ENCODE peak calls at places on chromosomes 13 and 19, in eight cellular contexts. One of them, this sample, is unnamed.

GRCh38 chr13:64078480-64078936 is 2662.9 kb upstream of the PCDH20 start:
- DNase-seq in breast epithelium: no peak
- DNase-seq in endothelial cell: no peak
- DNase-seq in heart right ventricle: no peak
- DNase-seq in mucosa of descending colon: no peak
- DNase-seq in fibroblast of lung: no peak
- DNase-seq in AG04450: no peak
- DNase-seq in activated B cell treated with CpG ODN at 0.5 μM for 24 hours: no peak
- DNase-seq in this sample: no peak

GRCh38 chr19:47661571-47661970 is 51.7 kb upstream of the EHD2 start:
- DNase-seq in breast epithelium: no peak
- DNase-seq in endothelial cell: no peak
- DNase-seq in heart right ventricle: no peak
- DNase-seq in mucosa of descending colon: no peak
- DNase-seq in fibroblast of lung: no peak
- DNase-seq in AG04450: no peak
- DNase-seq in activated B cell treated with CpG ODN at 0.5 μM for 24 hours: no peak
- DNase-seq in this sample: no peak

GRCh38 chr13:80630685-80631121 is 289.8 kb upstream of the SPRY2 start:
- DNase-seq in breast epithelium: no peak
- DNase-seq in endothelial cell: no peak
- DNase-seq in heart right ventricle: no peak
- DNase-seq in mucosa of descending colon: no peak
- DNase-seq in fibroblast of lung: peak; percentile 13
- DNase-seq in AG04450: no peak
- DNase-seq in activated B cell treated with CpG ODN at 0.5 μM for 24 hours: no peak
- DNase-seq in this sample: no peak

GRCh38 chr19:10981496-10981895 is 20.7 kb downstream of the SMARCA4 start:
- DNase-seq in breast epithelium: no peak
- DNase-seq in endothelial cell: no peak
- DNase-seq in heart right ventricle: no peak
- DNase-seq in mucosa of descending colon: no peak
- DNase-seq in fibroblast of lung: peak; percentile 17
- DNase-seq in AG04450: peak; percentile 41
- DNase-seq in activated B cell treated with CpG ODN at 0.5 μM for 24 hours: no peak
- DNase-seq in this sample: no peak

GRCh38 chr13:38905861-38906260 is 84.8 kb downstream of the STOML3 start:
- DNase-seq in breast epithelium: no peak
- DNase-seq in endothelial cell: no peak
- DNase-seq in heart right ventricle: no peak
- DNase-seq in mucosa of descending colon: no peak
- DNase-seq in fibroblast of lung: no peak
- DNase-seq in AG04450: no peak
- DNase-seq in activated B cell treated with CpG ODN at 0.5 μM for 24 hours: no peak
- DNase-seq in this sample: no peak

GRCh38 chr13:39888865-39889810 is 233.7 kb downstream of the COG6 start:
- DNase-seq in breast epithelium: no peak
- DNase-seq in endothelial cell: no peak
- DNase-seq in heart right ventricle: no peak
- DNase-seq in mucosa of descending colon: no peak
- DNase-seq in fibroblast of lung: peak; percentile 39
- DNase-seq in AG04450: no peak
- DNase-seq in activated B cell treated with CpG ODN at 0.5 μM for 24 hours: no peak
- DNase-seq in this sample: no peak

GRCh38 chr19:46975918-46976782 is 43.5 kb upstream of the NPAS1 start:
- DNase-seq in breast epithelium: peak; percentile 84
- DNase-seq in endothelial cell: no peak
- DNase-seq in heart right ventricle: peak; percentile 94
- DNase-seq in mucosa of descending colon: peak; percentile 74
- DNase-seq in fibroblast of lung: peak; percentile 100
- DNase-seq in AG04450: peak; percentile 73
- DNase-seq in activated B cell treated with CpG ODN at 0.5 μM for 24 hours: no peak
- DNase-seq in this sample: no peak

GRCh38 chr19:10518444-10519361 is 1.5 kb upstream of the S1PR5 start:
- DNase-seq in breast epithelium: no peak
- DNase-seq in endothelial cell: no peak
- DNase-seq in heart right ventricle: no peak
- DNase-seq in mucosa of descending colon: no peak
- DNase-seq in fibroblast of lung: no peak
- DNase-seq in AG04450: no peak
- DNase-seq in activated B cell treated with CpG ODN at 0.5 μM for 24 hours: no peak
- DNase-seq in this sample: no peak

GRCh38 chr13:90723381-90723780 is 624.1 kb upstream of the MIR17HG start:
- DNase-seq in breast epithelium: no peak
- DNase-seq in endothelial cell: no peak
- DNase-seq in heart right ventricle: no peak
- DNase-seq in mucosa of descending colon: no peak
- DNase-seq in fibroblast of lung: peak; percentile 63
- DNase-seq in AG04450: no peak
- DNase-seq in activated B cell treated with CpG ODN at 0.5 μM for 24 hours: no peak
- DNase-seq in this sample: no peak

GRCh38 chr13:101523732-101524131 is 71.3 kb downstream of the ITGBL1 start:
- DNase-seq in breast epithelium: no peak
- DNase-seq in endothelial cell: no peak
- DNase-seq in heart right ventricle: no peak
- DNase-seq in mucosa of descending colon: no peak
- DNase-seq in fibroblast of lung: peak; percentile 86
- DNase-seq in AG04450: peak; percentile 7
- DNase-seq in activated B cell treated with CpG ODN at 0.5 μM for 24 hours: no peak
- DNase-seq in this sample: no peak

GRCh38 chr19:41376241-41376997 is at the start of gene TMEM91:
- DNase-seq in breast epithelium: no peak
- DNase-seq in endothelial cell: peak; percentile 55
- DNase-seq in heart right ventricle: peak; percentile 48
- DNase-seq in mucosa of descending colon: peak; percentile 51
- DNase-seq in fibroblast of lung: no peak
- DNase-seq in AG04450: no peak
- DNase-seq in activated B cell treated with CpG ODN at 0.5 μM for 24 hours: no peak
- DNase-seq in this sample: no peak

GRCh38 chr13:44465318-44465717 is 91.7 kb downstream of the SERP2 start:
- DNase-seq in breast epithelium: no peak
- DNase-seq in endothelial cell: no peak
- DNase-seq in heart right ventricle: no peak
- DNase-seq in mucosa of descending colon: no peak
- DNase-seq in fibroblast of lung: peak; percentile 39
- DNase-seq in AG04450: no peak
- DNase-seq in activated B cell treated with CpG ODN at 0.5 μM for 24 hours: no peak
- DNase-seq in this sample: no peak

GRCh38 chr13:45195421-45195820 is 5.4 kb downstream of the KCTD4 start:
- DNase-seq in breast epithelium: no peak
- DNase-seq in endothelial cell: no peak
- DNase-seq in heart right ventricle: no peak
- DNase-seq in mucosa of descending colon: no peak
- DNase-seq in fibroblast of lung: no peak
- DNase-seq in AG04450: no peak
- DNase-seq in activated B cell treated with CpG ODN at 0.5 μM for 24 hours: no peak
- DNase-seq in this sample: no peak

GRCh38 chr13:23621316-23621645 is 51.1 kb downstream of the TNFRSF19 start:
- DNase-seq in breast epithelium: no peak
- DNase-seq in endothelial cell: no peak
- DNase-seq in heart right ventricle: no peak
- DNase-seq in mucosa of descending colon: no peak
- DNase-seq in fibroblast of lung: peak; percentile 95
- DNase-seq in AG04450: peak; percentile 55
- DNase-seq in activated B cell treated with CpG ODN at 0.5 μM for 24 hours: no peak
- DNase-seq in this sample: no peak

GRCh38 chr13:26685606-26686005 is 75.0 kb downstream of the GPR12 start:
- DNase-seq in breast epithelium: no peak
- DNase-seq in endothelial cell: no peak
- DNase-seq in heart right ventricle: no peak
- DNase-seq in mucosa of descending colon: no peak
- DNase-seq in fibroblast of lung: no peak
- DNase-seq in AG04450: no peak
- DNase-seq in activated B cell treated with CpG ODN at 0.5 μM for 24 hours: no peak
- DNase-seq in this sample: no peak

GRCh38 chr19:52901842-52902241 is 4.4 kb upstream of the ZNF320 start:
- DNase-seq in breast epithelium: no peak
- DNase-seq in endothelial cell: no peak
- DNase-seq in heart right ventricle: no peak
- DNase-seq in mucosa of descending colon: no peak
- DNase-seq in fibroblast of lung: no peak
- DNase-seq in AG04450: no peak
- DNase-seq in activated B cell treated with CpG ODN at 0.5 μM for 24 hours: no peak
- DNase-seq in this sample: no peak

GRCh38 chr19:52896431-52897148 is 845 bp downstream of the ZNF320 start:
- DNase-seq in breast epithelium: no peak
- DNase-seq in endothelial cell: peak; percentile 28
- DNase-seq in heart right ventricle: peak; percentile 23
- DNase-seq in mucosa of descending colon: peak; percentile 77
- DNase-seq in fibroblast of lung: peak; percentile 26
- DNase-seq in AG04450: no peak
- DNase-seq in activated B cell treated with CpG ODN at 0.5 μM for 24 hours: no peak
- DNase-seq in this sample: peak; percentile 43

GRCh38 chr19:52898101-52898500 is 666 bp upstream of the ZNF320 start:
- DNase-seq in breast epithelium: no peak
- DNase-seq in endothelial cell: peak; percentile 40
- DNase-seq in heart right ventricle: peak; percentile 14
- DNase-seq in mucosa of descending colon: no peak
- DNase-seq in fibroblast of lung: no peak
- DNase-seq in AG04450: no peak
- DNase-seq in activated B cell treated with CpG ODN at 0.5 μM for 24 hours: no peak
- DNase-seq in this sample: no peak

DNA sequence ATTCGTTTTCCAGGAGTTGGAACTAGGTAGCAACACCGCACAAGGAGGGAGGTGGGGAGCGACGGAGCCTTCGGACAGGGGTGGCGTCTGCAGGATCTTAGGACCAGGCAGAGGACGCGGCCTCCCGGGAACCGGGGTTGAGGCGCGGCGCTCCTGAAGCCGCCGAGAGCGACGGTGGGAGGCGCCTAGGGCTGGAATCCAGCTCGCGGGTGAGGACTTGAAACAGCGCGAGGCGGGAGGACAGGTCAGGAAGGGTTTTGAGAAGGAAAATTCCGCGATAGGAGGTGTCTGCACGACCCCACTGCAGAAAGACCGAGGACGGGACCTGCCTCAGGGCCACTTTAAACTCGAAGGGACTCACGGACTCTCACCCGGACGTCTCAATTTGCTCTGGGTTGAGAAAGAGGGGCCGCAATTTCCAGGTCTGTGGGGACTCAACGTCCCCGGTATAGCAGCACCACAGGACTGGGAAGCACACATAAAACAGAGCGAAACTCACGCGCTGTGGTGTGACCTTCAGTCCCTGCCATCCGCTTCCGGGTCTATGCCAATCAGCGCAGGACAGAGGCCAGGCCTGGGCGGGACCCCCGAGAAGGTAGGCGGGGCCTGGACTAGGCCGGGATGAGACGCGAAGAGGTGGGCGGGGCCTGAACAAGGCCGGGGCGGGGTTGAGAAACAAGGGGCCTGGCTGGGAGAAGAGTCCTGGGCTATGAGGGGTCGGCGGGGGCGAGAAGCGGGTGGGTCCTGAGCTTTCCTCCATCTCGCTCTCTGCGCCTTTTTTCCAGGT is at the start of gene ZNF320:
- DNase-seq in breast epithelium: peak; percentile 97
- DNase-seq in endothelial cell: peak; percentile 97
- DNase-seq in heart right ventricle: peak; percentile 97
- DNase-seq in mucosa of descending colon: peak; percentile 97
- DNase-seq in fibroblast of lung: peak; percentile 89
- DNase-seq in AG04450: peak; percentile 71
- DNase-seq in activated B cell treated with CpG ODN at 0.5 μM for 24 hours: peak; percentile 95
- DNase-seq in this sample: peak; percentile 90
- TF ChIP-seq CTCF in breast epithelium: no peak
- TF ChIP-seq CTCF in endothelial cell: no peak
- TF ChIP-seq CTCF in heart right ventricle: no peak
- TF ChIP-seq CTCF in mucosa of descending colon: no peak
- TF ChIP-seq CTCF in fibroblast of lung: no peak
- TF ChIP-seq CTCF in AG04450: no peak
- TF ChIP-seq CTCF in activated B cell treated with CpG ODN at 0.5 μM for 24 hours: no peak
- TF ChIP-seq CTCF in this sample: no peak

DNA sequence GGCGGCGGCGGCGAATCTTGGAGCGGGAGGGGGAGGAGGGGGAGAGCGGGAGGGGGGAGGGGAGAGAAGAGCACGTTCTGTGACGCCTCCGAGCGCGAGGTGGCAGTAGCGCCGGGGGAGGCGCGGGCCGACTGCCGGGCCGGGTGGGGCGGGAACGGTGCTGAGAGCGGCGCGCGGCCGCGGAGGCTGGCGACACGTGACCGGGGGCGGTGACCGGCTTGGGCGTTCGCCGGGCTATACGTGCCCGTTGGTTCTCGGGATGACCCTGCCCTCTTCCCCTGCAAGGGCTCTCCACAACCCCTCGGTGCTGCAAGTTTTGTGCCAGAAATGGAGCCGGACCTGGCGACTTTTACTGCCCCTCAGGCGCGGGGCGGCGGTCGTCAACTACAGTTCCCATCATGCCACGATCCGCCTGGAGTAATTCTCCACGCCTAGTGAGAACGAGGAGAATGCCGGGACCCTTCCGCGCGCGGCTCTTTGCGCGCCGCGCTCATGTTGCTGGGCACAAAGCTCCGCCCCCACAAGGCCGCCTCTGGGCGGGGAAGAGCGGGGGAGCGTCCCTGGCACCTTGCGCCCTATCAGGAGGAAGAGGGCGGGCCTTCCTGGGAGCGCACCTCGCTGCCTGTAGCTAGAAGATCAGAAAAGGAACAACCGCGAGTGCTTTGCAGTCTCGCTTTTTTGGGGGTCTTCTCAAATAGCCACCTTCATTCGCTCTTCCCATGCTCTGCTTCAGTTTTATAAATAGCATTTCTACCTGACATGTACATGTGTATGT is at the start of gene KPNA3:
- DNase-seq in breast epithelium: peak; percentile 90
- DNase-seq in endothelial cell: peak; percentile 91
- DNase-seq in heart right ventricle: peak; percentile 97
- DNase-seq in mucosa of descending colon: peak; percentile 97
- DNase-seq in fibroblast of lung: peak; percentile 96
- DNase-seq in AG04450: peak; percentile 93
- DNase-seq in activated B cell treated with CpG ODN at 0.5 μM for 24 hours: peak; percentile 88
- DNase-seq in this sample: peak; percentile 93
- TF ChIP-seq CTCF in breast epithelium: no peak
- TF ChIP-seq CTCF in endothelial cell: no peak
- TF ChIP-seq CTCF in heart right ventricle: peak; percentile 8
- TF ChIP-seq CTCF in mucosa of descending colon: peak; percentile 43
- TF ChIP-seq CTCF in fibroblast of lung: no peak
- TF ChIP-seq CTCF in AG04450: no peak
- TF ChIP-seq CTCF in activated B cell treated with CpG ODN at 0.5 μM for 24 hours: no peak
- TF ChIP-seq CTCF in this sample: no peak

DNA sequence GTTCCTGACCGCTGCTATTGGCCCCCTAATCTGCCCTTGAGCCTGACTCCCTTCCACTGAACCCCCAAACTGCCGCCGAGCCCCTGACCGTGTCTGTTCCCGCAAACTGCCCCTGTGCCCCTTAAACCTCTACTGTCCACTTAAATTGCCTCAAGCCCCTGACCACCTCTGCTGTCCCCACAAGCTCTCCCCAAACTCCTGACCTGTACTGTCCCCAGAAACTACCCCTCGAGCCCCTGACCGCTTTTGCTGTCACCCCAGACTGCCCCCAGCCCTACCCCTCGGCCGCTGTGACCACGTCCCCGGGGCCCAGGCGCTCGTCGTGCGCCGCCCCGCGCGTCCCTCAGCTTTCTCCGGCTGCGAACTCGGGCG is 382 bp downstream of the ZNF77 start:
- DNase-seq in breast epithelium: no peak
- DNase-seq in endothelial cell: no peak
- DNase-seq in heart right ventricle: no peak
- DNase-seq in mucosa of descending colon: no peak
- DNase-seq in fibroblast of lung: no peak
- DNase-seq in AG04450: no peak
- DNase-seq in activated B cell treated with CpG ODN at 0.5 μM for 24 hours: no peak
- DNase-seq in this sample: no peak
- TF ChIP-seq CTCF in breast epithelium: no peak
- TF ChIP-seq CTCF in endothelial cell: no peak
- TF ChIP-seq CTCF in heart right ventricle: no peak
- TF ChIP-seq CTCF in mucosa of descending colon: no peak
- TF ChIP-seq CTCF in fibroblast of lung: no peak
- TF ChIP-seq CTCF in AG04450: no peak
- TF ChIP-seq CTCF in activated B cell treated with CpG ODN at 0.5 μM for 24 hours: no peak
- TF ChIP-seq CTCF in this sample: no peak

GRCh38 chr19:19817357-19817756 is 4.2 kb downstream of the ZNF506 start:
- DNase-seq in breast epithelium: no peak
- DNase-seq in endothelial cell: no peak
- DNase-seq in heart right ventricle: no peak
- DNase-seq in mucosa of descending colon: no peak
- DNase-seq in fibroblast of lung: no peak
- DNase-seq in AG04450: no peak
- DNase-seq in activated B cell treated with CpG ODN at 0.5 μM for 24 hours: no peak
- DNase-seq in this sample: no peak
- TF ChIP-seq CTCF in breast epithelium: no peak
- TF ChIP-seq CTCF in endothelial cell: no peak
- TF ChIP-seq CTCF in heart right ventricle: no peak
- TF ChIP-seq CTCF in mucosa of descending colon: no peak
- TF ChIP-seq CTCF in fibroblast of lung: no peak
- TF ChIP-seq CTCF in AG04450: no peak
- TF ChIP-seq CTCF in activated B cell treated with CpG ODN at 0.5 μM for 24 hours: no peak
- TF ChIP-seq CTCF in this sample: no peak